ENCODE peak calls at places on chromosomes 16 and 17, in nine cellular contexts. H is heart right ventricle, D is thoracic aorta, Y is fibroblast of lung, R is heart left ventricle, X is tibial nerve, F is A549, P is GM23338, Z is cardiac muscle cell. B is an unnamed sample.

GRCh38 chr17:34276826-34277225 is 6.8 kb downstream of the CCL7 start:
- DNase-seq in R (no peak), F (no peak), H (no peak), D (no peak), Y (no peak), Z (peak), X (no peak), P (no peak), B (no peak)

GRCh38 chr16:10213748-10214147 is 31.5 kb upstream of the GRIN2A start:
- DNase-seq in F (no peak), D (no peak), Y (no peak), R (no peak), P (no peak), H (no peak), X (no peak), Z (no peak), B (no peak)

GRCh38 chr17:49845210-49845782 is 2.6 kb downstream of the TAC4 start:
- DNase-seq in Y (no peak), R (peak), X (no peak), H (peak), D (peak), F (no peak), P (no peak), Z (peak), B (no peak)

GRCh38 chr17:42394838-42395237 is 6.6 kb upstream of the STAT3 start:
- DNase-seq in F (no peak), Z (no peak), R (no peak), H (no peak), Y (no peak), D (no peak), P (no peak), X (no peak), B (no peak)

GRCh38 chr17:13337864-13338371 is 263.8 kb downstream of the HS3ST3A1 start:
- DNase-seq in Z (peak), D (no peak), R (peak), F (peak), H (peak), P (peak), Y (peak), X (no peak), B (peak)

GRCh38 chr16:30183961-30184429 is 593 bp downstream of the CORO1A start:
- DNase-seq in Z (no peak), X (no peak), Y (no peak), P (peak), D (no peak), R (peak), H (peak), F (no peak), B (no peak)

GRCh38 chr17:73283841-73284282 is 22.2 kb upstream of the CPSF4L start:
- DNase-seq in D (no peak), X (peak), Z (no peak), R (no peak), P (peak), Y (no peak), F (no peak), H (no peak), B (no peak)

GRCh38 chr16:83958137-83958810 is 5.2 kb downstream of the OSGIN1 start:
- DNase-seq in H (no peak), F (no peak), R (no peak), Z (no peak), D (no peak), X (no peak), Y (no peak), P (no peak), B (no peak)

GRCh38 chr17:2054740-2055493 is at the start of gene HIC1:
- DNase-seq in Y (peak), F (peak), X (peak), H (peak), Z (peak), R (peak), D (no peak), P (peak), B (no peak)

GRCh38 chr16:27181020-27181419 is 22.3 kb upstream of the KDM8 start:
- DNase-seq in Y (no peak), H (no peak), D (no peak), F (no peak), R (no peak), X (no peak), P (peak), Z (no peak), B (no peak)

GRCh38 chr17:2482218-2482617 is 29.5 kb downstream of the METTL16 start:
- DNase-seq in H (no peak), X (no peak), R (no peak), Z (no peak), F (no peak), P (no peak), Y (no peak), D (no peak), B (no peak)

GRCh38 chr17:62616993-62617893 is 10.2 kb upstream of the MRC2 start:
- DNase-seq in H (no peak), D (no peak), X (no peak), Z (no peak), R (no peak), F (no peak), P (peak), Y (peak), B (no peak)

GRCh38 chr16:57194512-57194911 is 8.4 kb downstream of the RSPRY1 start:
- DNase-seq in Y (peak), D (no peak), Z (peak), R (no peak), H (no peak), X (no peak), P (no peak), F (peak), B (peak)

GRCh38 chr16:86642084-86642483 is 63.7 kb downstream of the FOXL1 start:
- DNase-seq in D (no peak), X (no peak), R (no peak), Y (no peak), P (no peak), Z (no peak), H (no peak), F (no peak), B (no peak)

GRCh38 chr17:80096531-80097306 is 4.7 kb upstream of the GAA start:
- DNase-seq in X (no peak), F (no peak), P (no peak), R (no peak), Z (no peak), H (no peak), Y (no peak), D (no peak), B (no peak)

GRCh38 chr16:15618392-15618791 is 24.6 kb downstream of the MARF1 start:
- DNase-seq in Y (peak), D (no peak), R (no peak), H (no peak), P (no peak), Z (peak), F (no peak), X (no peak), B (peak)

GRCh38 chr17:30086896-30087295 is 29.7 kb upstream of the NSRP1 start:
- DNase-seq in Z (no peak), P (no peak), Y (no peak), R (no peak), H (no peak), F (no peak), D (no peak), X (no peak), B (no peak)

GRCh38 chr17:29619251-29619650 is 3.5 kb downstream of the CORO6 start:
- DNase-seq in R (peak), Z (peak), Y (peak), P (peak), D (no peak), X (no peak), F (no peak), H (peak), B (no peak)

GRCh38 chr17:45221081-45221996 is at the start of gene FMNL1:
- DNase-seq in P (peak), R (peak), F (no peak), H (peak), Y (no peak), X (no peak), D (no peak), Z (no peak), B (no peak)

GRCh38 chr16:23145608-23146007 is 3.6 kb downstream of the USP31 start:
- DNase-seq in H (no peak), D (no peak), Y (peak), Z (peak), X (no peak), P (peak), R (no peak), F (no peak), B (no peak)

GRCh38 chr16:22627043-22627442 is 116.4 kb downstream of the NPIPB5 start:
- DNase-seq in X (no peak), Y (no peak), F (no peak), R (no peak), H (no peak), Z (no peak), P (no peak), D (no peak), B (no peak)

GRCh38 chr17:10292057-10292931 is 80.5 kb downstream of the MYH13 start:
- DNase-seq in F (no peak), Z (peak), Y (peak), D (no peak), P (peak), X (no peak), R (peak), H (peak), B (no peak)

GRCh38 chr17:2025220-2025621 is at the start of gene RTN4RL1:
- DNase-seq in Y (peak), Z (peak), D (no peak), P (peak), F (peak), X (peak), R (peak), H (peak), B (no peak)

GRCh38 chr17:83068641-83069570 is 10.5 kb upstream of the METRNL start:
- DNase-seq in D (no peak), X (no peak), R (peak), Z (no peak), F (no peak), Y (no peak), H (no peak), P (no peak), B (no peak)

GRCh38 chr17:42118545-42118944 is 2.6 kb downstream of the KAT2A start:
- DNase-seq in R (no peak), X (no peak), F (peak), Z (peak), D (no peak), H (no peak), Y (no peak), P (peak), B (no peak)

GRCh38 chr16:14955546-14956231 is 18.4 kb downstream of the NPIPA1 start:
- DNase-seq in Z (no peak), F (no peak), D (no peak), X (no peak), R (peak), Y (no peak), P (no peak), H (peak), B (no peak)

GRCh38 chr16:11613381-11614303 is 26.9 kb upstream of the LITAF start:
- DNase-seq in P (no peak), F (no peak), D (no peak), H (peak), Y (peak), R (peak), Z (no peak), X (peak), B (no peak)

GRCh38 chr17:63436523-63437110 is 9.5 kb downstream of the CYB561 start:
- DNase-seq in H (no peak), P (peak), Z (peak), F (no peak), R (no peak), D (no peak), Y (no peak), X (no peak), B (no peak)

GRCh38 chr16:23847938-23848337 is 12.2 kb downstream of the PRKCB start:
- DNase-seq in P (no peak), R (no peak), H (no peak), F (no peak), X (no peak), D (no peak), Z (no peak), Y (no peak), B (no peak)

GRCh38 chr16:19757762-19758595 is 39.9 kb downstream of the IQCK start:
- DNase-seq in X (no peak), F (no peak), R (no peak), Z (peak), Y (peak), D (no peak), H (no peak), P (no peak), B (no peak)

GRCh38 chr16:85829751-85830445 is 30.4 kb downstream of the COX4I1 start:
- DNase-seq in Z (no peak), F (no peak), H (peak), D (no peak), R (peak), P (no peak), X (no peak), Y (no peak), B (no peak)

GRCh38 chr17:12180644-12181261 is 160.1 kb downstream of the MAP2K4 start:
- DNase-seq in P (peak), D (no peak), Y (peak), X (no peak), Z (peak), F (peak), R (no peak), H (peak), B (peak)

GRCh38 chr17:39591958-39592954 is 15.5 kb downstream of the NEUROD2 start:
- DNase-seq in D (no peak), R (no peak), P (peak), F (no peak), Z (peak), H (peak), Y (peak), X (no peak), B (no peak)

GRCh38 chr16:2686912-2687507 is 4.7 kb downstream of the KCTD5 start:
- DNase-seq in F (no peak), P (no peak), X (no peak), H (no peak), Y (no peak), D (no peak), R (peak), Z (no peak), B (no peak)

GRCh38 chr17:50679008-50679544 is 28.6 kb downstream of the ANKRD40 start:
- DNase-seq in R (no peak), Y (no peak), D (no peak), Z (no peak), P (no peak), F (no peak), X (no peak), H (no peak), B (no peak)

GRCh38 chr17:8124350-8125195 is 667 bp upstream of the HES7 start:
- DNase-seq in Y (peak), X (no peak), Z (no peak), D (no peak), F (no peak), H (no peak), R (no peak), P (no peak), B (no peak)

GRCh38 chr17:1769826-1770477 is 8.1 kb downstream of the SERPINF1 start:
- DNase-seq in X (no peak), H (no peak), F (peak), R (no peak), Z (no peak), D (no peak), P (peak), Y (no peak), B (no peak)

GRCh38 chr16:53053967-53054669 is 673 bp upstream of the CHD9 start:
- DNase-seq in Y (peak), R (peak), P (no peak), Z (peak), X (no peak), F (no peak), D (no peak), H (peak), B (no peak)

GRCh38 chr17:73901661-73902415 is 257.6 kb upstream of the SDK2 start:
- DNase-seq in D (no peak), Y (no peak), Z (peak), P (peak), F (no peak), X (no peak), H (peak), R (peak), B (no peak)

DNA sequence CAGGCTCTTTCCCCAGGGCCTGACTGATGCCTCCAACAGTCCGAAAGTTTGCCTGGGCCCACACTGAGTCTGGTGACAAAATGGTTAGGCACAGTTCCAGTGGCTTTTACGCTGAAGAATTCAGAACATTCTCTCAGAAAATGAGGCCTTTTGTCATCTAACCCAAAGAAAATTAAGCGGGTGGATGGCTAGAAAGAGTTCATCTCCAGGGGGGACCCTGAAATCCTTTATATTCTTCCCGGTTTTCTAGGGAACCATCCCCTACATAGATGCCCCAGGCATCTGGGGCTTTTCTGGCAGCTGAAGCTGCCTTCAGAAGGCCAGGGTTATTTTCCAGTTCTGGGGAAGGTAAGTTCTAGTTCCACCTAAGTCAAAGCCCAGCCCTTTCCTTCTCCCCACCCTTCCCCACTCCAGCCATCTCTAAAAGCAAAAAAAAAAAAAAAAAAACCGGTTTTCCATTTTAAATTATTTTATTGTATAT is 2.2 kb downstream of the RASD1 start:
- DNase-seq in H (no peak), Y (no peak), R (no peak), Z (no peak), P (no peak), D (no peak), F (no peak), X (no peak), B (no peak)
- H3K4me3 ChIP-seq in H (no peak), Y (no peak), R (no peak), Z (no peak), P (peak), D (no peak), F (no peak), X (peak), B (no peak)

GRCh38 chr17:57772774-57773173 is 27.7 kb upstream of the CCDC182 start:
- DNase-seq in R (no peak), D (no peak), H (no peak), Y (no peak), F (no peak), X (no peak), Z (no peak), P (no peak), B (no peak)
- TF ChIP-seq CTCF in R (no peak), D (no peak), H (no peak), Y (no peak), F (no peak), X (no peak), Z (no peak), P (peak), B (no peak)

GRCh38 chr16:58634265-58634802 is 4.7 kb upstream of the CNOT1 start:
- DNase-seq in H (no peak), F (no peak), X (no peak), D (no peak), Z (no peak), P (no peak), R (no peak), Y (no peak), B (no peak)
- H3K27ac ChIP-seq in H (no peak), F (no peak), X (no peak), D (no peak), Z (no peak), P (no peak), R (no peak), Y (no peak), B (no peak)

GRCh38 chr17:75295220-75296158 is 6.3 kb upstream of the SLC25A19 start:
- DNase-seq in X (no peak), H (no peak), F (no peak), Z (no peak), Y (no peak), P (no peak), D (no peak), R (no peak), B (no peak)
- H3K4me3 ChIP-seq in X (no peak), H (no peak), F (no peak), Z (no peak), Y (no peak), P (no peak), D (no peak), R (no peak), B (no peak)

GRCh38 chr17:79088997-79089328 is 14.3 kb downstream of the ENGASE start:
- DNase-seq in P (no peak), Z (no peak), F (no peak), Y (no peak), X (no peak), R (no peak), H (no peak), D (no peak), B (no peak)

GRCh38 chr17:79089720-79090502 is 15.3 kb downstream of the ENGASE start:
- DNase-seq in X (no peak), D (no peak), Y (no peak), P (no peak), Z (no peak), R (no peak), H (no peak), F (no peak), B (no peak)

GRCh38 chr17:79091373-79091670 is 16.7 kb downstream of the ENGASE start:
- DNase-seq in R (no peak), Z (no peak), P (no peak), D (no peak), X (no peak), H (no peak), Y (no peak), F (no peak), B (no peak)

GRCh38 chr17:79092567-79092966 is 17.9 kb downstream of the ENGASE start:
- DNase-seq in H (no peak), P (no peak), Z (no peak), D (no peak), Y (no peak), F (no peak), R (no peak), X (no peak), B (no peak)

GRCh38 chr17:79090503-79091372 is 16.1 kb downstream of the ENGASE start:
- DNase-seq in Y (peak), R (no peak), Z (peak), P (peak), H (no peak), D (no peak), X (no peak), F (no peak), B (no peak)
- TF ChIP-seq CTCF in Y (peak), R (peak), Z (peak), P (peak), H (no peak), D (peak), X (no peak), F (no peak), B (peak)